ENCODE peak calls at places on chromosomes 7 and 10, in seven cellular contexts. T is activated T-helper 1 cell treated with Interleukin-2 at 50 U/mL for 16 hours; Q is stimulated activated CD4-positive, alpha-beta T cell treated with anti-CD3 and anti-CD28 coated beads, TNF-alpha, amount 100 ng/mL, for 24 hours; O is retina; L is testis; J is stomach; N is left ventricle myocardium inferior. K is an unnamed sample.

GRCh38 chr7:110898516-110898915 is 192.4 kb upstream of the LRRN3 start:
- DNase-seq in Q (no peak), L (no peak), N (no peak), T (no peak), J (no peak), O (no peak), K (no peak)

GRCh38 chr10:77027576-77027975 is 610.0 kb downstream of the KCNMA1 start:
- DNase-seq in L (no peak), J (no peak), Q (no peak), N (no peak), T (no peak), O (no peak), K (no peak)

GRCh38 chr10:91798736-91799579 is 732 bp downstream of the TNKS2 start:
- DNase-seq in L (peak), Q (no peak), T (peak), N (peak), J (peak), O (peak), K (peak)

GRCh38 chr10:78398385-78398784 is 364.7 kb downstream of the RPS24 start:
- DNase-seq in J (no peak), N (no peak), O (no peak), T (no peak), Q (no peak), L (no peak), K (no peak)

GRCh38 chr10:10482613-10483012 is 535.1 kb upstream of the CELF2 start:
- DNase-seq in L (no peak), T (no peak), J (no peak), Q (no peak), N (no peak), O (no peak), K (no peak)

GRCh38 chr10:62632071-62632809 is 172.3 kb upstream of the ADO start:
- DNase-seq in O (no peak), Q (no peak), N (peak), J (no peak), L (peak), T (peak), K (no peak)

GRCh38 chr7:27423290-27423689 is 180.7 kb downstream of the EVX1 start:
- DNase-seq in O (no peak), Q (no peak), J (peak), T (no peak), L (no peak), N (no peak), K (peak)

GRCh38 chr10:33154590-33154989 is 179.9 kb downstream of the NRP1 start:
- DNase-seq in N (no peak), T (no peak), O (no peak), Q (no peak), J (no peak), L (no peak), K (no peak)

GRCh38 chr10:48333856-48334255 is 27.4 kb downstream of the MAPK8 start:
- DNase-seq in N (peak), Q (no peak), O (no peak), J (no peak), T (no peak), L (no peak), K (no peak)

GRCh38 chr7:20121404-20121803 is 95.8 kb downstream of the MACC1 start:
- DNase-seq in L (no peak), T (no peak), Q (no peak), J (no peak), N (no peak), O (no peak), K (no peak)

GRCh38 chr10:23120001-23120934 is 24.9 kb downstream of the MSRB2 start:
- DNase-seq in J (no peak), N (no peak), L (no peak), Q (no peak), O (no peak), T (no peak), K (no peak)

GRCh38 chr7:94423865-94424264 is 29.2 kb downstream of the COL1A2 start:
- DNase-seq in L (no peak), Q (no peak), N (no peak), O (no peak), T (no peak), J (no peak), K (no peak)

GRCh38 chr10:91007656-91008055 is 86.8 kb upstream of the ANKRD1 start:
- DNase-seq in T (no peak), N (no peak), J (no peak), L (no peak), O (no peak), Q (no peak), K (no peak)

GRCh38 chr7:84043661-84044191 is 150.9 kb downstream of the SEMA3A start:
- DNase-seq in J (no peak), T (no peak), N (no peak), L (no peak), Q (no peak), O (no peak), K (no peak)

GRCh38 chr10:100890696-100891271 is 22.0 kb upstream of the SLF2 start:
- DNase-seq in N (no peak), Q (no peak), O (no peak), J (no peak), T (no peak), L (no peak), K (no peak)

GRCh38 chr10:46098379-46098778 is 52.3 kb upstream of the MSMB start:
- DNase-seq in T (no peak), O (no peak), Q (no peak), J (no peak), N (no peak), L (no peak), K (no peak)

GRCh38 chr7:55490099-55490498 is 82.2 kb downstream of the VOPP1 start:
- DNase-seq in J (no peak), T (no peak), O (no peak), L (no peak), Q (no peak), N (no peak), K (no peak)

GRCh38 chr7:99437946-99438572 is 539 bp downstream of the PTCD1 start:
- DNase-seq in L (no peak), Q (no peak), N (no peak), O (no peak), T (no peak), J (no peak), K (no peak)

GRCh38 chr7:101015626-101016025 is 4.3 kb upstream of the MUC17 start:
- DNase-seq in J (no peak), T (no peak), Q (no peak), L (no peak), O (no peak), N (no peak), K (no peak)

GRCh38 chr7:6705959-6706665 is 635 bp downstream of the ZNF12 start:
- DNase-seq in T (peak), N (no peak), O (peak), L (peak), J (peak), Q (peak), K (peak)

GRCh38 chr7:94040254-94040653 is 36.1 kb upstream of the BET1 start:
- DNase-seq in Q (no peak), O (peak), L (no peak), T (no peak), J (no peak), N (no peak), K (no peak)

K was measured in body of pancreas.